ENCODE peak calls at places on chromosome 3, in five cellular contexts. W, Q, X, B and T are unnamed samples.

GRCh38 chr3:61669676-61670299 is 108.4 kb downstream of the PTPRG start:
- DNase-seq in B (no peak), W (no peak), Q (no peak), X (peak), T (no peak)

GRCh38 chr3:156957715-156958114 is 131.6 kb downstream of the LEKR1 start:
- DNase-seq in W (no peak), Q (no peak), B (no peak), X (no peak), T (no peak)

GRCh38 chr3:151085889-151086483 is 522 bp downstream of the MED12L start:
- DNase-seq in W (no peak), B (peak), X (no peak), Q (no peak), T (no peak)

GRCh38 chr3:10351013-10351735 is 30.3 kb upstream of the SEC13 start:
- DNase-seq in Q (no peak), B (no peak), X (no peak), W (no peak), T (no peak)

GRCh38 chr3:33879540-33879939 is 81.1 kb downstream of the PDCD6IP start:
- DNase-seq in Q (no peak), X (no peak), B (no peak), W (no peak), T (no peak)

GRCh38 chr3:139173372-139174108 is 128.8 kb upstream of the PRR23C start:
- DNase-seq in B (no peak), X (peak), Q (peak), W (peak), T (peak)

GRCh38 chr3:71504250-71505036 is 79.1 kb downstream of the FOXP1 start:
- DNase-seq in Q (peak), X (peak), B (no peak), W (peak), T (no peak)

GRCh38 chr3:34016925-34017592 is 218.6 kb downstream of the PDCD6IP start:
- DNase-seq in Q (no peak), W (no peak), X (peak), B (no peak), T (no peak)

GRCh38 chr3:31918179-31919165 is 62.6 kb downstream of the OSBPL10 start:
- DNase-seq in Q (no peak), B (no peak), W (no peak), X (no peak), T (no peak)

GRCh38 chr3:13081603-13082360 is 8.6 kb upstream of the IQSEC1 start:
- DNase-seq in B (no peak), X (no peak), Q (no peak), W (no peak), T (peak)

GRCh38 chr3:72990701-72991395 is 5.8 kb upstream of the PPP4R2 start:
- DNase-seq in W (no peak), B (no peak), Q (no peak), X (no peak), T (no peak)

GRCh38 chr3:17740703-17741102 is 1.7 kb downstream of the TBC1D5 start:
- DNase-seq in W (no peak), X (peak), Q (no peak), B (peak), T (peak)